ENCODE peak calls at places on chromosome 14, in eight cellular contexts. D, N, Z, O, F, K, R and X are unnamed samples. For H3K36me3 and H3K27me3, the result is how much of the 10 kb centered on the place peaks cover.

GRCh38 chr14:68794130-68794855 is 1.4 kb upstream of the ZFP36L1 start:
- DNase-seq in D (no peak), N (peak), Z (peak), O (peak), F (peak), K (peak), R (peak), X (peak)

GRCh38 chr14:21749306-21749868 is 75.8 kb upstream of the OR4E1 start:
- DNase-seq in D (no peak), N (no peak), Z (no peak), O (no peak), F (no peak), K (no peak), R (no peak), X (no peak)

GRCh38 chr14:36522347-36522971 is 2.4 kb upstream of the NKX2-1 start:
- DNase-seq in D (peak), N (no peak), Z (no peak), O (no peak), F (no peak), K (no peak), R (no peak), X (no peak)

GRCh38 chr14:51845811-51846210 is 14.6 kb upstream of the GNG2 start:
- DNase-seq in D (no peak), N (no peak), Z (no peak), O (no peak), F (no peak), K (no peak), R (no peak), X (no peak)

GRCh38 chr14:65501328-65501727 is 88.8 kb downstream of the FUT8 start:
- DNase-seq in D (no peak), N (no peak), Z (no peak), O (no peak), F (no peak), K (no peak), R (no peak), X (no peak)

GRCh38 chr14:52241102-52241793 is 26.2 kb upstream of the PTGDR start:
- DNase-seq in D (no peak), N (no peak), Z (no peak), O (no peak), F (no peak), K (no peak), R (no peak), X (no peak)

GRCh38 chr14:105173901-105174894 is 5.6 kb upstream of the JAG2 start:
- DNase-seq in D (no peak), N (no peak), Z (no peak), O (no peak), F (no peak), K (no peak), R (no peak), X (peak)

GRCh38 chr14:95480109-95480886 is 36.2 kb downstream of the SYNE3 start:
- DNase-seq in D (no peak), N (no peak), Z (no peak), O (peak), F (peak), K (peak), R (no peak), X (peak)

GRCh38 chr14:70893062-70893841 is 14.0 kb upstream of the PCNX1 start:
- DNase-seq in D (no peak), N (no peak), Z (no peak), O (no peak), F (no peak), K (no peak), R (no peak), X (no peak)

GRCh38 chr14:50882932-50883826 is 11.3 kb downstream of the ABHD12B start:
- DNase-seq in D (no peak), N (no peak), Z (peak), O (no peak), F (no peak), K (no peak), R (peak), X (no peak)

GRCh38 chr14:104294983-104295680 is 156.7 kb downstream of the KIF26A start:
- DNase-seq in D (no peak), N (peak), Z (no peak), O (peak), F (no peak), K (no peak), R (no peak), X (no peak)

GRCh38 chr14:99137001-99137700 is 134.8 kb downstream of the BCL11B start:
- DNase-seq in D (no peak), N (peak), Z (peak), O (peak), F (peak), K (no peak), R (peak), X (no peak)

GRCh38 chr14:96270565-96271420 is 14.8 kb downstream of the BDKRB1 start:
- DNase-seq in D (no peak), N (no peak), Z (no peak), O (no peak), F (no peak), K (no peak), R (no peak), X (no peak)

GRCh38 chr14:61102549-61103466 is 121.8 kb downstream of the SLC38A6 start:
- DNase-seq in D (no peak), N (peak), Z (no peak), O (no peak), F (no peak), K (no peak), R (peak), X (no peak)

GRCh38 chr14:24437020-24437735 is 5.4 kb downstream of the SDR39U1 start:
- DNase-seq in D (no peak), N (no peak), Z (no peak), O (no peak), F (no peak), K (no peak), R (no peak), X (no peak)

GRCh38 chr14:24436355-24437019 is 6.1 kb downstream of the SDR39U1 start:
- DNase-seq in D (peak), N (no peak), Z (no peak), O (no peak), F (no peak), K (peak), R (no peak), X (no peak)

GRCh38 chr14:24439257-24439656 is 3.3 kb downstream of the SDR39U1 start:
- DNase-seq in D (no peak), N (no peak), Z (no peak), O (no peak), F (no peak), K (no peak), R (no peak), X (no peak)

GRCh38 chr14:24438198-24439095 is 4.1 kb downstream of the SDR39U1 start:
- DNase-seq in D (no peak), N (no peak), Z (no peak), O (no peak), F (no peak), K (no peak), R (no peak), X (no peak)

DNA sequence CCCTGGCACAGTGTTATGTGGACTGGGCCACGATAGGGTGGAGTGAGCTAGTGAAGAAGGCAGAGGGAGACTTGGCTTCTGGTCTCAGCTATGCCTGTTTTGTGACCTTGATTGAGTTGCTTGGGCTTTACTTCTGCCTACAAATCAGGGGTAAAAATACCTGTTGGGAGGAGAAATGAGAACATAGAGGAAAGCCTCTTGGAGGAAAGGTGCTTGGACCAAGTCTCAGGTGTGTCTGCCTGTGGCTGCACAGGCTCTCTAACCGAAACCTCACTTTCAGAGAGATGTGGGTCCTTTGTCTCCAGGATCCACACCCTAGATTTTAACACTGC is 4.9 kb downstream of the SDR39U1 start:
- DNase-seq in D (no peak), N (no peak), Z (no peak), O (no peak), F (no peak), K (no peak), R (no peak), X (no peak)
- H3K36me3 ChIP-seq in D (under half), N (under half), Z (under half), O (half or more), F (under half), K (half or more), R (half or more), X (under half)

GRCh38 chr14:74913986-74914573 is 9.0 kb downstream of the RPS6KL1 start:
- DNase-seq in D (peak), N (peak), Z (peak), O (peak), F (peak), K (no peak), R (peak), X (no peak)
- H3K4me3 ChIP-seq in D (no peak), N (no peak), Z (no peak), O (no peak), F (no peak), K (no peak), R (no peak), X (no peak)

DNA sequence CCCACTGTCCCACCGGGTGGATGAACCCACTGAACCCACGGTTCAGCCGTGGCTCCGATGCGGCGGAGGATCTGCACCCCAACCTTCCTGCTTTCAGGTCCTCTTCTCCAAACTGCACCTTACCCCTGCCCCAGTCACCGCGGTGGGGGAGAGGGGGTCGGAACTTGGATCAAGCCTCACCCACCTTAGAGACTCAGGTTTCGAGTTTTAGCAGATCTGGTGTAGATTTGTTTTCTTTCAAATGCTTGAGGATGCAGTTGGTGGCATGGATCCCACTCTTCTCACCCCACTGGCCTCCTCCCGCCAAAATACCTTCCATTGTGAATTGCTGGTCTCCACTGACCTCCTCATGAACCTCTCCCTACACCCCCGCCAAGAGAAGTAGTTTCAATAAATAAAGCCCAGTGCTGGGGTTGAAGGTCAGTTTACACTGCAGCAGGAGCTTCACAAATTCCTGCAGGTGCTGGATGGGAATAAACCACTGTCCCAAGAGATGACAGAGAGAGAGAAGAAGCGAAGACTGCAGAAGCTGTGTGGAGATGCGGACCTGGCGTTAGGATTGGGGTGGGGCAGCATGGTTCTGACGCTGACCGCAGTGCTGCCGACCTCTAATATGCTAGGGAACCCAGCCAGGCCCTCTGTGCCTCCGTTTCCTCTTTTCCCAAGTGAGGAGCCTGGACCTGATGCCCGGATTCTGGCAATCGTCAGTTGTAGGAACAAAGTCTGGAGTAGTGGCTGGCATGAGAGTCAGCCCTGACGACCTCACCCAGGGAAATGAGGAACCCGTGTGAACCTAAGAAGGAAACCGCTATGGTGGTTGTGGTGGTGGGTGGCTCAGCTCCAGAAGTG is 7.4 kb downstream of the TTC6 start:
- DNase-seq in D (no peak), N (peak), Z (peak), O (no peak), F (no peak), K (no peak), R (no peak), X (no peak)
- H3K27me3 ChIP-seq in D (half or more), N (under half), Z (under half), O (half or more), F (under half), K (under half), R (half or more), X (under half)

DNA sequence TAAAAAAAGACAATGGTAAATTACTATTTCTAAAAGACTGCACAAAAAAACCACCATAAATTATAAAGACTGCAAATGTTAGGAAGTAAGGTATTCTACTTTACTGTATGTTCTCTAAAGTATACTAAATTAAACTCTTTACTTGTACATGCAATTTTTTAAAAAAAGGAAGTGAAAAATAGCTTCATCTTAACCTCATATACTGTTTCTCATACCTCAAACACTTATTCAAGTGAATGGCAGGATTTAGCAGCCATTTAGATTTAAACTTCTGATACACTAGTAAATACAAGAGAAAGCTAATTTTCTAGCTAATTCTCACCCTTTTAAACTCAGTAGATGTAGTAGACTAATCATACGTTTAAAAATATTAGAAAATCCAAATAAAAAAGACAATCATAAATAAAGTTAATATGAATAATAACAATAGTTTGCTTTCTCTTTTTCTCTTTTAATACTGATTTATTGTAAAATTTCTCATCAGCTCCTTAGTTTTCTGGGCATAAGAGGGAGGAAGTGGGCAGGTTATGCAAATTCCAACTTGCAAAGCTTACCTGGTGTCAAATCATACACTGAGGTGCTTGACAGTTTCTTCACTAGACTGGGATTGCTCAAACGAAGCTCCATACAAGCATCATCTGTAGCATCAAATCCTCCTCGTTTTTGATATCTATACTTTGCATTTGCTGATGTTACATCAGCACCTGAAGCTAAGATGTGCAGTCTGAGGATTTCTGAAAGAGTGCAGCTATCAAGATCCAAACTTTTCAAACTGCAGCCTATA is 71.0 kb upstream of the CFL2 start:
- DNase-seq in D (no peak), N (no peak), Z (no peak), O (no peak), F (no peak), K (no peak), R (no peak), X (peak)
- H3K36me3 ChIP-seq in D (under half), N (under half), Z (under half), O (under half), F (under half), K (half or more), R (half or more), X (under half)

GRCh38 chr14:33254876-33255275 is 316.2 kb downstream of the NPAS3 start:
- DNase-seq in D (no peak), N (no peak), Z (no peak), O (no peak), F (no peak), K (no peak), R (no peak), X (no peak)
- H3K4me3 ChIP-seq in D (no peak), N (no peak), Z (no peak), O (no peak), F (no peak), K (no peak), R (no peak), X (no peak)

DNA sequence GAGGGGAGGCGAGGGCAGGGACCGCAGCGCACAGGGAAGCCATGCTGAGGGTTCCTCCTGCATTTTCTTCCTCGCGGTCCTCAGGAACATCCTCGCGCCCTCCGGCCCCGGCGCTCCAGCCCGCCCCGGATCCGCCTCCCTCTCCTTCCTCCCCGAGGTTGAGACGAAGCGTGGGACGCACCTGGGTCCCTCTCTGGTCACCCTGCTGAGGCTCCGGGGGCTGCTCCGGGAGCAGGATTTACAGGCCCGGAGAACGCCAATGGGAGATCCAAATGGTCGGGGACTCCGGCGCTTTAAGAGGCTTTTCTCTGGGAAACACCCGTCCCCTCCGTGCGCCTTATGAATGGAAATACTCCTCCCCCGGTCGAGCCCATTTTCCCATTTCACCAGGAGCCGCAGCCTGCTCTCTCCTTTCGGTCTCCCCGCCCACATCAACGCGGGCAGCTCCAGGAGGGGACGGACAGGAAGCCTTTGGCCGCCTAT is 379 bp upstream of the UNC79 start:
- DNase-seq in D (peak), N (no peak), Z (no peak), O (no peak), F (no peak), K (no peak), R (no peak), X (no peak)
- H3K27me3 ChIP-seq in D (under half), N (under half), Z (under half), O (under half), F (under half), K (under half), R (half or more), X (under half)

DNA sequence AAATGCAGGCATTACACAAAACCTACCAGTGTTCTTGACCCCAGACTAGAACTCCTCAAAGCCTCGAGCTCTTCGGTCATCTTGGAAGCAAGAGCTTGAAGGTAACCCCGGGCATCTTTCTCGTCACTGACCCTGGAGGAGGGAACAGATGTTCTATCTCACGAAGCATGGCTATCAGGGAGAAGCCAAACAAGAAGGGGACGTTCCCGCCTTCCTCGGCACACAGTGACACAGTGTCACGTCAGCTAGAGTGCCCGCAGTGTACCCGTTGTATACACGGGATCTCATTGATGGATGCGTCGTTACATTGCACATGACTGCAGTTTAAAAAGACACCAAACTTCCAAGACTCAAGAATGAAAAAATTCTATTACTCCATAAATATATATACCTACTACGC is 43.8 kb downstream of the AMN start:
- DNase-seq in D (no peak), N (no peak), Z (no peak), O (no peak), F (no peak), K (no peak), R (no peak), X (no peak)
- H3K36me3 ChIP-seq in D (under half), N (under half), Z (under half), O (half or more), F (half or more), K (under half), R (half or more), X (under half)

GRCh38 chr14:103091041-103091882 is 3.3 kb upstream of the EXOC3L4 start:
- DNase-seq in D (peak), N (peak), Z (peak), O (no peak), F (peak), K (peak), R (peak), X (peak)
- H3K4me3 ChIP-seq in D (no peak), N (peak), Z (peak), O (peak), F (peak), K (no peak), R (peak), X (peak)

GRCh38 chr14:69845787-69846186 is 33.4 kb upstream of the SMOC1 start:
- DNase-seq in D (no peak), N (no peak), Z (no peak), O (no peak), F (no peak), K (no peak), R (no peak), X (no peak)
- H3K27me3 ChIP-seq in D (under half), N (under half), Z (under half), O (under half), F (under half), K (under half), R (half or more), X (under half)

DNA sequence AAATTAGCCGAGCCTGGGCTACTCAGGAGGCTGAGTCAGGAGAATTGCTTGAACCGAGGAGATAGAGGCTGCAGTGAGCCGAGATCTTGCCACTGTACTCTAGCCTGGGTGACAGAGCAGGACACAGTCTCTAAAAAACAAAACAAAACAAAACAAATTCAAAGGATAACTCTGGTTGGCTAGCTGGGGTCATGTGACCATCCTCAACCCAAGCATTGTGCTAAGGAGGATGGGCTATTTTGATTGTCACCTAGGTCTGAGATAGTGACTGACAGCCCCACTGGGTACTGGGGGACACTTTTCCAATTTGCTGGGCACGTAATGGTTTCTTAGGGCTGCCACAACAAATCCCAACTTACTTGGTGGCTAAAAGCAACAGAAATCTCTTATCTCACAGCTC is 11.9 kb downstream of the DGLUCY start:
- DNase-seq in D (no peak), N (no peak), Z (no peak), O (no peak), F (no peak), K (no peak), R (no peak), X (no peak)
- H3K36me3 ChIP-seq in D (under half), N (under half), Z (under half), O (under half), F (under half), K (under half), R (under half), X (under half)